ENCODE peak calls at places on chromosomes 2 and 18, in ten cellular contexts. V is BJ; O is astrocyte of the spinal cord; W is CD8-positive, alpha-beta T cell; J is right cardiac atrium; S is HAP-1; D is fibroblast of the aortic adventitia; E is GM12878; B is ovary; K is AG04450. Y is an unnamed sample.

GRCh38 chr2:102357975-102358374 is 2.4 kb downstream of the IL18R1 start:
- DNase-seq in V (no peak), B (no peak), E (peak), O (no peak), J (no peak), D (no peak), S (no peak), W (no peak), K (no peak), Y (no peak)

GRCh38 chr2:67839242-67839641 is 223.6 kb downstream of the C1D start:
- DNase-seq in W (no peak), E (no peak), J (no peak), B (no peak), K (no peak), D (peak), V (no peak), O (peak), S (no peak), Y (no peak)

GRCh38 chr2:175111200-175111657 is 56.8 kb downstream of the ATF2 start:
- DNase-seq in W (no peak), D (peak), B (no peak), V (peak), S (no peak), E (peak), O (peak), K (no peak), J (no peak), Y (peak)

GRCh38 chr2:237870754-237871651 is 11.6 kb downstream of the RAMP1 start:
- DNase-seq in W (no peak), V (no peak), S (no peak), B (no peak), D (no peak), J (peak), O (no peak), K (no peak), E (no peak), Y (no peak)

GRCh38 chr18:52442686-52443085 is 102.7 kb downstream of the DCC start:
- DNase-seq in S (no peak), V (no peak), O (no peak), B (no peak), K (no peak), E (no peak), J (no peak), D (no peak), W (no peak), Y (no peak)

GRCh38 chr2:233867993-233868532 is at the start of gene MSL3B:
- DNase-seq in W (peak), B (no peak), S (peak), J (no peak), O (peak), K (no peak), D (peak), V (no peak), E (no peak), Y (no peak)

GRCh38 chr2:98471402-98472131 is 26.9 kb downstream of the INPP4A start:
- DNase-seq in O (no peak), J (no peak), W (no peak), S (no peak), E (no peak), K (no peak), D (no peak), B (no peak), V (no peak), Y (no peak)

GRCh38 chr2:204072443-204073324 is 136.1 kb downstream of the ICOS start:
- DNase-seq in D (peak), B (no peak), W (peak), J (no peak), S (peak), K (no peak), E (no peak), O (no peak), V (no peak), Y (no peak)

GRCh38 chr2:223772363-223772762 is 65.0 kb downstream of the AP1S3 start:
- DNase-seq in V (no peak), K (no peak), W (no peak), O (no peak), J (no peak), E (no peak), S (no peak), D (no peak), B (no peak), Y (no peak)

GRCh38 chr2:174312581-174313234 is 22.0 kb upstream of the SP9 start:
- DNase-seq in E (no peak), V (no peak), S (peak), O (no peak), B (no peak), K (no peak), D (peak), J (no peak), W (no peak), Y (no peak)

GRCh38 chr2:12075603-12076002 is 329.2 kb downstream of the LPIN1 start:
- DNase-seq in J (no peak), E (no peak), V (no peak), B (no peak), D (no peak), W (no peak), O (no peak), S (no peak), K (no peak), Y (no peak)

GRCh38 chr2:100624536-100624935 is 61.7 kb downstream of the PDCL3 start:
- DNase-seq in O (no peak), V (no peak), J (no peak), W (no peak), D (no peak), B (no peak), S (no peak), K (no peak), E (no peak), Y (no peak)

GRCh38 chr2:37344453-37345361 is at the start of gene QPCT:
- DNase-seq in S (peak), J (peak), D (no peak), W (peak), B (peak), E (no peak), K (no peak), V (no peak), O (peak), Y (no peak)

GRCh38 chr2:207725815-207726578 is 14.6 kb downstream of the CCNYL1 start:
- DNase-seq in J (no peak), D (no peak), W (no peak), E (no peak), B (no peak), K (no peak), O (no peak), S (no peak), V (no peak), Y (no peak)

GRCh38 chr18:61402761-61403160 is 69.5 kb downstream of the CDH20 start:
- DNase-seq in V (peak), K (no peak), S (no peak), D (peak), E (no peak), W (no peak), B (no peak), O (no peak), J (no peak), Y (no peak)

GRCh38 chr2:153059338-153060052 is 341.1 kb downstream of the ARL6IP6 start:
- DNase-seq in D (no peak), W (no peak), K (no peak), B (no peak), J (no peak), O (peak), E (no peak), S (peak), V (no peak), Y (no peak)

GRCh38 chr18:42520074-42520473 is 565.0 kb downstream of the PIK3C3 start:
- DNase-seq in S (no peak), O (no peak), J (no peak), K (no peak), W (no peak), V (no peak), E (no peak), B (no peak), D (no peak), Y (no peak)

GRCh38 chr2:235414422-235414821 is 79.4 kb upstream of the AGAP1 start:
- DNase-seq in O (no peak), W (no peak), K (no peak), B (no peak), V (no peak), D (no peak), J (peak), E (no peak), S (no peak), Y (no peak)

GRCh38 chr18:6109743-6110142 is 214.4 kb upstream of the TMEM200C start:
- DNase-seq in W (no peak), V (no peak), O (no peak), B (peak), K (no peak), J (no peak), S (no peak), D (no peak), E (no peak), Y (no peak)

GRCh38 chr2:17611036-17611435 is 70.5 kb downstream of the VSNL1 start:
- DNase-seq in S (no peak), W (no peak), V (no peak), D (no peak), O (no peak), J (no peak), E (no peak), K (no peak), B (no peak), Y (no peak)

GRCh38 chr2:84302513-84303412 is 156.3 kb downstream of the SUCLG1 start:
- DNase-seq in D (peak), W (no peak), S (peak), V (no peak), J (no peak), O (peak), K (no peak), B (no peak), E (peak), Y (no peak)

GRCh38 chr2:203551653-203552250 is 16.7 kb upstream of the RAPH1 start:
- DNase-seq in V (no peak), J (no peak), D (peak), E (no peak), S (no peak), W (no peak), K (no peak), O (no peak), B (peak), Y (no peak)

GRCh38 chr2:172148246-172148645 is 45.5 kb upstream of the DLX2 start:
- DNase-seq in O (no peak), S (no peak), W (no peak), V (no peak), K (no peak), D (no peak), B (no peak), J (no peak), E (no peak), Y (no peak)

GRCh38 chr2:47737191-47737975 is 45.6 kb upstream of the MSH6 start:
- DNase-seq in O (no peak), B (no peak), V (no peak), J (no peak), K (no peak), E (no peak), S (no peak), W (no peak), D (no peak), Y (no peak)

GRCh38 chr2:135175177-135175576 is 123.1 kb downstream of the RAB3GAP1 start:
- DNase-seq in W (no peak), S (no peak), B (no peak), E (no peak), V (no peak), J (no peak), K (no peak), D (no peak), O (no peak), Y (no peak)

GRCh38 chr2:240947176-240947575 is 41.0 kb downstream of the CROCC2 start:
- DNase-seq in O (no peak), K (no peak), W (no peak), E (no peak), V (no peak), B (no peak), S (peak), D (no peak), J (peak), Y (no peak)

GRCh38 chr2:134372611-134373131 is 118.8 kb downstream of the MGAT5 start:
- DNase-seq in D (peak), O (peak), K (peak), V (peak), W (no peak), B (peak), S (no peak), J (peak), E (no peak), Y (no peak)

GRCh38 chr2:95526360-95527341 is 42.1 kb upstream of the TRIM43B start:
- DNase-seq in V (peak), B (peak), K (peak), D (peak), J (peak), W (peak), E (peak), S (no peak), O (peak), Y (peak)

GRCh38 chr18:10293966-10294365 is 160.5 kb upstream of the APCDD1 start:
- DNase-seq in D (no peak), J (no peak), B (no peak), W (no peak), K (no peak), E (no peak), O (no peak), S (no peak), V (no peak), Y (no peak)
- H3K4me3 ChIP-seq in D (no peak), J (no peak), B (no peak), W (no peak), K (no peak), E (no peak), O (no peak), S (no peak), V (no peak), Y (no peak)

GRCh38 chr2:33452545-33452944 is 23.9 kb upstream of the RASGRP3 start:
- DNase-seq in S (no peak), B (no peak), O (no peak), J (no peak), W (no peak), D (no peak), V (no peak), K (no peak), E (no peak), Y (no peak)

GRCh38 chr2:33451214-33451613 is 25.2 kb upstream of the RASGRP3 start:
- DNase-seq in K (no peak), D (no peak), J (no peak), O (no peak), W (no peak), B (no peak), V (no peak), E (no peak), S (no peak), Y (no peak)

GRCh38 chr2:33451825-33452224 is 24.6 kb upstream of the RASGRP3 start:
- DNase-seq in W (no peak), D (no peak), B (no peak), V (no peak), K (no peak), S (no peak), E (no peak), O (no peak), J (no peak), Y (no peak)

GRCh38 chr2:33444961-33445360 is 31.5 kb upstream of the RASGRP3 start:
- DNase-seq in J (no peak), O (no peak), B (no peak), D (no peak), E (no peak), K (no peak), S (no peak), V (no peak), W (no peak), Y (no peak)

DNA sequence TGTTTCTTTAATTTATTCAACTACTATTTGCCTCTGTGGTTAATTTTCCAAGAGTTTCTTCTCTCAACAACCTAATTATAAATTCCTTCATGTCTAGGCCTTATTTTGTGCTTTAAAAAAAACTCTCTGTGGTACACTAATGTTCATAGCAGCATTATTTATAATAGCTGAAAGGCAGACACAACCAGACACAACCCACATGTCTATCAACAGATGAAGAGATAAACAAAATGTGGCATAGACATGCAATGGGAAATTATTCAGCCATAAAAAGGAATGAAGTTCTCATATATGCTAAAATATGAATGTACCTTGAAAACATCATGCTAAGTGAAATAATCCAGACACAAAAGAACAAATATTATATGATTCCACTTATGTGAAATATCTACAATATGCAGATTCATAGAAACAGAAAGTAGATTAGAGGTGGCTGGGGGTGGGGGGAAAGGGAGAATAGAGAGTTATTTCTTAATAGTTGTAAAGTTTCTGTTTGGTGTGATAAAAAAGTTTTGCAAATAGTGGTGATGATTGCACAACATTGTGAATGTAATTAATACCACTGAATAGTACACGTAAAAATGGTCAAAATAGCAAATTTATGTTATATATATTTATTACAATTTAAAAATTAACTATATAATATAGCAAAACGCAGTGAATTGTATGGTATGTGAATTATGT is 28.1 kb upstream of the RASGRP3 start:
- DNase-seq in V (no peak), B (no peak), O (no peak), D (no peak), W (no peak), K (no peak), S (no peak), E (no peak), J (no peak), Y (no peak)
- H3K4me3 ChIP-seq in V (no peak), B (no peak), O (no peak), D (no peak), W (no peak), K (no peak), S (no peak), E (no peak), J (no peak), Y (no peak)

GRCh38 chr2:121211251-121211650 is 73.8 kb downstream of the TFCP2L1 start:
- DNase-seq in J (no peak), B (no peak), O (no peak), S (no peak), V (no peak), D (no peak), W (no peak), E (no peak), K (no peak), Y (no peak)
- H3K4me3 ChIP-seq in J (no peak), B (no peak), O (no peak), S (no peak), V (no peak), D (no peak), W (no peak), E (no peak), K (no peak), Y (no peak)

DNA sequence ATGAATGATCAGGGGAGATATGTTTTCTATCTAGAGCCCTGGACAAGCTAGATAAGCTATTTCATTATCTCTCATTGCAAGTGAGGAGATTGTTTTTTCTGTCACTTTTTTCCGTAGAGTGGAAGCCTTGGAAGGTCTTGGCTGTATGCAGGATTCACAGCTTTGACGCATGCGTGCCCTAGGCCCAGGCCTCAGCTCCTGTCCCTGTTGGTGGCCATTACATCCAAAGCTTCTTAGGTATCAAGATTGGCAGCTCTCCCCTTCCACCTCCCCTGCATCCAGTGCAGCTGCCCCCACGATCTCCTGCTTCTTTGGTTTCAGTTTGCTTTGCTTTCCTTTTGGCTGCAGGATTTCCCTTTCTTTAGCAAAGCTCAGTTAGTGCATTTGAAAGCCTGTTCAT is 91.0 kb downstream of the LIPG start:
- DNase-seq in O (no peak), B (no peak), E (no peak), V (no peak), K (no peak), J (no peak), W (no peak), D (peak), S (no peak), Y (no peak)
- H3K4me3 ChIP-seq in O (no peak), B (peak), E (no peak), V (no peak), K (peak), J (no peak), W (no peak), D (peak), S (no peak), Y (peak)

DNA sequence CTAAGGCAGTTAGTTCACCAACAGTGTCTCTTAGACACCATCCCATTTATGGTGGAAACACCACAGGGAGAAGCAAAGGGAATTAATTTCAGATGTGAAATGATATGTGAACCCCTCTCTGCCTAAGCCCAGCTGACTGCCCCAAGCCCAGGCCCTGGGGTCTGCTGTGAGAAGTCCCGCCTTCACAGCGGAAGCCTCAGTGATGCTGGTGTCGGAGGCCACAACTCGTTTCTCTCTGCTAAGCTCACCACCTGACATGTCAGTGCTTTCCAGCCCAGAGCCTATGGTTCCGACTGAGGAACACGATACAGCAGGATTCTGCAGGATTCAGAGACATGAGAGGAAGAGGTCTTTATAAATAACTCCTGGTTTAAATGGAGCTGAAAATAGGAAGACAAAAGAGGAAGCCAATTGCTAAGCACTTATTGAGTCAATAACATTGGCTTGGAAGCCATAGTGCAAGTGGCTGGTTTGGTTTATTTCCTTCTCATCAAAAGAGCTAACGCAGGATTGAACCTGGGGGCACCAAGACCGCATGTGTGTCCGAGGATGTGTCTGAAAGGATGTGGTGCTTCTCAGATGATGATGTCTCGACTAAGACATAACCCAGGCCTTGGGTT is 21.9 kb upstream of the LOXHD1 start:
- DNase-seq in K (no peak), E (no peak), J (no peak), W (no peak), V (no peak), B (no peak), D (no peak), O (no peak), S (no peak), Y (no peak)
- H3K4me3 ChIP-seq in K (no peak), E (no peak), J (no peak), W (no peak), V (no peak), B (no peak), D (no peak), O (no peak), S (no peak), Y (no peak)

GRCh38 chr18:12884521-12885323 is 685 bp upstream of the PTPN2 start:
- DNase-seq in K (no peak), B (no peak), V (no peak), W (no peak), D (no peak), E (no peak), O (peak), J (no peak), S (no peak), Y (no peak)
- H3K4me3 ChIP-seq in K (peak), B (peak), V (peak), W (peak), D (peak), E (peak), O (peak), J (peak), S (peak), Y (peak)

GRCh38 chr18:654601-655000 is 2.9 kb upstream of the TYMS start:
- DNase-seq in W (no peak), V (no peak), O (no peak), S (no peak), J (no peak), E (no peak), B (no peak), K (no peak), D (no peak), Y (no peak)
- H3K4me3 ChIP-seq in W (no peak), V (no peak), O (no peak), S (no peak), J (no peak), E (no peak), B (no peak), K (no peak), D (no peak), Y (no peak)

GRCh38 chr2:57759131-57759530 is 287.5 kb upstream of the VRK2 start:
- DNase-seq in V (no peak), K (no peak), W (no peak), J (no peak), S (no peak), O (no peak), B (no peak), D (no peak), E (no peak), Y (no peak)
- H3K4me3 ChIP-seq in V (no peak), K (no peak), W (no peak), J (no peak), S (no peak), O (no peak), B (no peak), D (no peak), E (no peak), Y (no peak)

DNA sequence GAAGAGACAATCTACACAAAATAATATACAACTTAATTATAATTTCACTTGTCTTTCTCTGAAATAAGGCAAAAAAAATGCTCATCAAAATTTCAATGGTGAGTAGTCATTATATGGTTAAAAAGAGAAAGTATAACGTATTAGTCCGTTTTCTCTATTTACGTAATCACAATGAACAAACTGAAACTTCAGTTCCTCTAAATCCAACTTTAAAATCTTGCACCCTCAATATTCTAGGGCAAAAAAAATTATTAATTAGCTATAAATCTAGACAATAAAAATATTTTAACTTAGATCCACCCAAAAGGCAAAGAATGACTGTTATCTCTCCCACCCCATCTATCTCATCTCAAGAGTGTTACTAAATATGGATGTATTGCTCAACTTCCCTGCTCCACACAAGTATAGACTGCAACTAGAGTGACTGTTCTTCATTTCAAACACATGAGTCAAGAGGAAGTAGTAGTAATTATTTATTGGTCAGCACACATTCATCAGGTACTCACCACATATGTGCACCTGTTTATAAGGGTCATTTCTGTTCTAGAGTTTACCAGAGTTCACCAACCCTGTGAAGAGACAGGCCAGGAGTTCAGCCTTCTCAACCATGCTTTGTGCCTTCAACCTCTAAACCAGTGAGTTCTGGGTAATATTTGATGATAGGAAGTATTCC is 36.4 kb downstream of the STK39 start:
- DNase-seq in K (peak), E (no peak), W (no peak), V (peak), O (peak), S (no peak), D (peak), B (no peak), J (no peak), Y (peak)
- H3K4me3 ChIP-seq in K (no peak), E (no peak), W (no peak), V (no peak), O (no peak), S (no peak), D (no peak), B (no peak), J (no peak), Y (no peak)